ENCODE peak calls at places on chromosomes 12 and 14, in eight cellular contexts. One of them, this sample, is unnamed.

GRCh38 chr12:90741611-90742010 is 213.4 kb downstream of the CCER1 start:
- DNase-seq in transverse colon: no peak
- DNase-seq in MM.1S: no peak
- DNase-seq in epithelial cell of proximal tubule: no peak
- DNase-seq in AG10803: peak; percentile 24
- DNase-seq in ovary: no peak
- DNase-seq in OCI-LY7: no peak
- DNase-seq in prostate gland: no peak
- DNase-seq in this sample: no peak

GRCh38 chr12:104226672-104227071 is 11.1 kb downstream of the TXNRD1 start:
- DNase-seq in transverse colon: no peak
- DNase-seq in MM.1S: no peak
- DNase-seq in epithelial cell of proximal tubule: no peak
- DNase-seq in AG10803: peak; percentile 22
- DNase-seq in ovary: no peak
- DNase-seq in OCI-LY7: no peak
- DNase-seq in prostate gland: no peak
- DNase-seq in this sample: no peak

GRCh38 chr12:33834672-33835071 is 187.6 kb upstream of the ALG10 start:
- DNase-seq in transverse colon: no peak
- DNase-seq in MM.1S: no peak
- DNase-seq in epithelial cell of proximal tubule: no peak
- DNase-seq in AG10803: no peak
- DNase-seq in ovary: no peak
- DNase-seq in OCI-LY7: no peak
- DNase-seq in prostate gland: no peak
- DNase-seq in this sample: no peak

GRCh38 chr14:50344116-50344775 is 32.1 kb downstream of the DMAC2L start:
- DNase-seq in transverse colon: no peak
- DNase-seq in MM.1S: no peak
- DNase-seq in epithelial cell of proximal tubule: no peak
- DNase-seq in AG10803: no peak
- DNase-seq in ovary: no peak
- DNase-seq in OCI-LY7: no peak
- DNase-seq in prostate gland: no peak
- DNase-seq in this sample: no peak

GRCh38 chr14:77116194-77116817 is 18.2 kb downstream of the CIPC start:
- DNase-seq in transverse colon: no peak
- DNase-seq in MM.1S: no peak
- DNase-seq in epithelial cell of proximal tubule: no peak
- DNase-seq in AG10803: no peak
- DNase-seq in ovary: no peak
- DNase-seq in OCI-LY7: no peak
- DNase-seq in prostate gland: no peak
- DNase-seq in this sample: no peak

GRCh38 chr12:2877959-2878732 is 1.1 kb downstream of the RHNO1 start:
- DNase-seq in transverse colon: no peak
- DNase-seq in MM.1S: no peak
- DNase-seq in epithelial cell of proximal tubule: peak; percentile 68
- DNase-seq in AG10803: peak; percentile 59
- DNase-seq in ovary: no peak
- DNase-seq in OCI-LY7: peak; percentile 54
- DNase-seq in prostate gland: no peak
- DNase-seq in this sample: no peak

GRCh38 chr14:106551265-106551664 is 1024.9 kb downstream of the TMEM121 start:
- DNase-seq in transverse colon: no peak
- DNase-seq in MM.1S: peak; percentile 17
- DNase-seq in epithelial cell of proximal tubule: no peak
- DNase-seq in AG10803: no peak
- DNase-seq in ovary: no peak
- DNase-seq in OCI-LY7: peak; percentile 32
- DNase-seq in prostate gland: no peak
- DNase-seq in this sample: no peak

GRCh38 chr12:121582583-121583333 is 1.9 kb upstream of the KDM2B start:
- DNase-seq in transverse colon: no peak
- DNase-seq in MM.1S: no peak
- DNase-seq in epithelial cell of proximal tubule: no peak
- DNase-seq in AG10803: no peak
- DNase-seq in ovary: no peak
- DNase-seq in OCI-LY7: peak; percentile 10
- DNase-seq in prostate gland: no peak
- DNase-seq in this sample: no peak

GRCh38 chr12:57935839-57936512 is 5.4 kb upstream of the ATP23 start:
- DNase-seq in transverse colon: peak; percentile 93
- DNase-seq in MM.1S: peak; percentile 98
- DNase-seq in epithelial cell of proximal tubule: peak; percentile 65
- DNase-seq in AG10803: peak; percentile 91
- DNase-seq in ovary: peak; percentile 90
- DNase-seq in OCI-LY7: peak; percentile 98
- DNase-seq in prostate gland: peak; percentile 87
- DNase-seq in this sample: peak; percentile 93

GRCh38 chr14:89347885-89348284 is 69.1 kb downstream of the FOXN3 start:
- DNase-seq in transverse colon: no peak
- DNase-seq in MM.1S: no peak
- DNase-seq in epithelial cell of proximal tubule: no peak
- DNase-seq in AG10803: no peak
- DNase-seq in ovary: no peak
- DNase-seq in OCI-LY7: no peak
- DNase-seq in prostate gland: no peak
- DNase-seq in this sample: no peak

GRCh38 chr12:50275545-50275944 is 7.8 kb downstream of the LIMA1 start:
- DNase-seq in transverse colon: peak; percentile 86
- DNase-seq in MM.1S: no peak
- DNase-seq in epithelial cell of proximal tubule: no peak
- DNase-seq in AG10803: no peak
- DNase-seq in ovary: no peak
- DNase-seq in OCI-LY7: no peak
- DNase-seq in prostate gland: no peak
- DNase-seq in this sample: no peak

GRCh38 chr12:50282581-50283229 is 615 bp downstream of the LIMA1 start:
- DNase-seq in transverse colon: peak; percentile 17
- DNase-seq in MM.1S: no peak
- DNase-seq in epithelial cell of proximal tubule: no peak
- DNase-seq in AG10803: peak; percentile 47
- DNase-seq in ovary: no peak
- DNase-seq in OCI-LY7: no peak
- DNase-seq in prostate gland: peak; percentile 44
- DNase-seq in this sample: no peak

GRCh38 chr12:50276068-50276467 is 7.3 kb downstream of the LIMA1 start:
- DNase-seq in transverse colon: no peak
- DNase-seq in MM.1S: no peak
- DNase-seq in epithelial cell of proximal tubule: no peak
- DNase-seq in AG10803: no peak
- DNase-seq in ovary: no peak
- DNase-seq in OCI-LY7: no peak
- DNase-seq in prostate gland: no peak
- DNase-seq in this sample: no peak

GRCh38 chr12:50271724-50272247 is 11.5 kb downstream of the LIMA1 start:
- DNase-seq in transverse colon: no peak
- DNase-seq in MM.1S: no peak
- DNase-seq in epithelial cell of proximal tubule: no peak
- DNase-seq in AG10803: peak; percentile 50
- DNase-seq in ovary: no peak
- DNase-seq in OCI-LY7: no peak
- DNase-seq in prostate gland: no peak
- DNase-seq in this sample: no peak

DNA sequence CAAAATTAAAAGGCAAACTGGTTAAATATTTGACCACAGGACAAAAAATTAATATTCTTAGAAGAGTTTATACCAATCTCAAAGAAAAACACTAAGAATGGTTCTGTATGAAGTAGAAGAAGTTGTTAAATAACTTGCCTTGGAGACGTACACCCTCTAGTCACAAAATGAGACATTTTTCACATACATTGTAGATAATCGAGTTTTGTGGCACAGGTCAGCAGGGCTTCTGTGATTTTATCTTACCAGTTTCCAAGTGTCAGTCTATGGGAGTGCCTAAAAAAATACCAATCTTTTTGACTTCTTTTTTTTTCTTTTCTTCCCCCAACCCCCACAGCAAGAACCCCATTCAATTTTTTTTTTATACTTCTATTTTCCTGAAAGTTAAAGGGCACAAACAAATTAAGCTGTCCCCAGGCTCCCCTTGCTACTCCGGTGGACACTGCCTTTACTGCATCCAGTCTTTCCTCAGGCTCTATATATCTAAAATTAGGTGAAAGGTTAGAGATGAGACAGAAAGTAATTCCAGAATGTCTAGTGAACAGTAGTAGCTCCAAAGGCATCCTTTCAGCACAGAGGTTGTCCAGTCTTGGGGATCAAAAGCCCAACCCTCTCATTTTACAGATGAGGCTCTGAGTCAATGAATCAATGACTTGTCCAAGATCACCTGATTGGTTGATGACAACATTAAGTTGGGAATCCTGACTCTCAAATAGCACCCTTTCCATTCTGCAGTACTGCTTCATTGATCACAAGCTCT is 6.2 kb downstream of the LIMA1 start:
- DNase-seq in transverse colon: no peak
- DNase-seq in MM.1S: no peak
- DNase-seq in epithelial cell of proximal tubule: no peak
- DNase-seq in AG10803: no peak
- DNase-seq in ovary: no peak
- DNase-seq in OCI-LY7: no peak
- DNase-seq in prostate gland: no peak
- DNase-seq in this sample: no peak
- H3K4me3 ChIP-seq in transverse colon: no peak overlapping the region
- H3K4me3 ChIP-seq in MM.1S: no peak overlapping the region
- H3K4me3 ChIP-seq in epithelial cell of proximal tubule: no peak overlapping the region
- H3K4me3 ChIP-seq in AG10803: no peak overlapping the region
- H3K4me3 ChIP-seq in ovary: no peak overlapping the region
- H3K4me3 ChIP-seq in OCI-LY7: no peak overlapping the region
- H3K4me3 ChIP-seq in prostate gland: no peak overlapping the region
- H3K4me3 ChIP-seq in this sample: no peak overlapping the region

DNA sequence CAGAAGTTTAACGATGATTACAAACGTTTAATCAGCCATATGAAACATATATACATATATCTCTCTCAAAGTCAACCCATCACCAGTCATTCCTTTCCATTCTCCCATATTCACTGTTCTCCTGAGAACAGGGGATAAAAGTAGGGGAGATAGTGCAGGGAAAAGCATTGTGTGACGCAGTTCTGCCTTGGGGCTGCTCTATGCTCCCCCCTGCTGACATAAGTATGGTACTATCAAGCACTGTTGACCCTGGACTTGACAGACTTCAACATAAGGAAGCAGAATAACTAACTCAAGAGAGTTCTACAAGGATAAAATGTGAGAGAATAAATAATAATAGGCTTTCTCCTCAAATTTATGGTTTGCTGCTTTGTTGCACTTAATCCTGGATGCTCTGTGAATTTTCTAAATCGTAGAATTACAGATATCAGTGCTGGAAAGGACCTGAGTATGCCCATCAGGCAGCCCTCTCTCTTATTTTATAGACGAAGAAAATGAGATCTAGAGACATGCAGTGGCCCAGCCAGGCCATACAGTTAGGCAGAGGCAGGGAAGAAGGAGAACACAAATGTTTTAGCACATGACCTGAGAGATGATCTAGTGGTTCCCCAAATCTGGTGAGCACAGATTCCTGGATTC is 87.2 kb downstream of the SCN8A start:
- DNase-seq in transverse colon: peak; percentile 28
- DNase-seq in MM.1S: peak; percentile 44
- DNase-seq in epithelial cell of proximal tubule: no peak
- DNase-seq in AG10803: peak; percentile 64
- DNase-seq in ovary: no peak
- DNase-seq in OCI-LY7: peak; percentile 40
- DNase-seq in prostate gland: peak; percentile 14
- DNase-seq in this sample: no peak
- H3K4me3 ChIP-seq in transverse colon: no peak overlapping the region
- H3K4me3 ChIP-seq in MM.1S: no peak overlapping the region
- H3K4me3 ChIP-seq in epithelial cell of proximal tubule: no peak overlapping the region
- H3K4me3 ChIP-seq in AG10803: no peak overlapping the region
- H3K4me3 ChIP-seq in ovary: no peak overlapping the region
- H3K4me3 ChIP-seq in OCI-LY7: no peak overlapping the region
- H3K4me3 ChIP-seq in prostate gland: no peak overlapping the region
- H3K4me3 ChIP-seq in this sample: no peak overlapping the region

GRCh38 chr12:74602881-74603523 is 65.4 kb downstream of the ATXN7L3B start:
- DNase-seq in transverse colon: no peak
- DNase-seq in MM.1S: no peak
- DNase-seq in epithelial cell of proximal tubule: no peak
- DNase-seq in AG10803: no peak
- DNase-seq in ovary: no peak
- DNase-seq in OCI-LY7: no peak
- DNase-seq in prostate gland: no peak
- DNase-seq in this sample: no peak

GRCh38 chr12:74610711-74611110 is 73.1 kb downstream of the ATXN7L3B start:
- DNase-seq in transverse colon: no peak
- DNase-seq in MM.1S: no peak
- DNase-seq in epithelial cell of proximal tubule: no peak
- DNase-seq in AG10803: no peak
- DNase-seq in ovary: no peak
- DNase-seq in OCI-LY7: no peak
- DNase-seq in prostate gland: no peak
- DNase-seq in this sample: no peak

GRCh38 chr12:74608376-74608775 is 70.7 kb downstream of the ATXN7L3B start:
- DNase-seq in transverse colon: no peak
- DNase-seq in MM.1S: no peak
- DNase-seq in epithelial cell of proximal tubule: no peak
- DNase-seq in AG10803: no peak
- DNase-seq in ovary: no peak
- DNase-seq in OCI-LY7: no peak
- DNase-seq in prostate gland: no peak
- DNase-seq in this sample: no peak
- H3K4me3 ChIP-seq in transverse colon: no peak overlapping the region
- H3K4me3 ChIP-seq in MM.1S: no peak overlapping the region
- H3K4me3 ChIP-seq in epithelial cell of proximal tubule: no peak overlapping the region
- H3K4me3 ChIP-seq in AG10803: no peak overlapping the region
- H3K4me3 ChIP-seq in ovary: no peak overlapping the region
- H3K4me3 ChIP-seq in OCI-LY7: no peak overlapping the region
- H3K4me3 ChIP-seq in prostate gland: no peak overlapping the region
- H3K4me3 ChIP-seq in this sample: no peak overlapping the region

GRCh38 chr12:54287316-54288157 is 7.0 kb downstream of the HNRNPA1 start:
- DNase-seq in transverse colon: no peak
- DNase-seq in MM.1S: no peak
- DNase-seq in epithelial cell of proximal tubule: no peak
- DNase-seq in AG10803: peak; percentile 33
- DNase-seq in ovary: no peak
- DNase-seq in OCI-LY7: no peak
- DNase-seq in prostate gland: no peak
- DNase-seq in this sample: no peak

GRCh38 chr12:54286042-54286931 is 5.8 kb downstream of the HNRNPA1 start:
- DNase-seq in transverse colon: no peak
- DNase-seq in MM.1S: no peak
- DNase-seq in epithelial cell of proximal tubule: no peak
- DNase-seq in AG10803: no peak
- DNase-seq in ovary: no peak
- DNase-seq in OCI-LY7: no peak
- DNase-seq in prostate gland: peak; percentile 18
- DNase-seq in this sample: no peak

GRCh38 chr12:54282949-54283593 is 2.5 kb downstream of the HNRNPA1 start:
- DNase-seq in transverse colon: peak; percentile 43
- DNase-seq in MM.1S: no peak
- DNase-seq in epithelial cell of proximal tubule: no peak
- DNase-seq in AG10803: no peak
- DNase-seq in ovary: no peak
- DNase-seq in OCI-LY7: no peak
- DNase-seq in prostate gland: no peak
- DNase-seq in this sample: no peak

GRCh38 chr12:54280401-54281260 is at the start of gene HNRNPA1:
- DNase-seq in transverse colon: peak; percentile 97
- DNase-seq in MM.1S: peak; percentile 100
- DNase-seq in epithelial cell of proximal tubule: peak; percentile 99
- DNase-seq in AG10803: peak; percentile 100
- DNase-seq in ovary: peak; percentile 94
- DNase-seq in OCI-LY7: peak; percentile 100
- DNase-seq in prostate gland: peak; percentile 99
- DNase-seq in this sample: peak; percentile 100

GRCh38 chr12:54285150-54286041 is 4.9 kb downstream of the HNRNPA1 start:
- DNase-seq in transverse colon: no peak
- DNase-seq in MM.1S: no peak
- DNase-seq in epithelial cell of proximal tubule: no peak
- DNase-seq in AG10803: no peak
- DNase-seq in ovary: no peak
- DNase-seq in OCI-LY7: no peak
- DNase-seq in prostate gland: no peak
- DNase-seq in this sample: no peak
- H3K4me3 ChIP-seq in transverse colon: no peak overlapping the region
- H3K4me3 ChIP-seq in MM.1S: no peak overlapping the region
- H3K4me3 ChIP-seq in epithelial cell of proximal tubule: peak overlapping the region; percentile 18
- H3K4me3 ChIP-seq in AG10803: no peak overlapping the region
- H3K4me3 ChIP-seq in ovary: no peak overlapping the region
- H3K4me3 ChIP-seq in OCI-LY7: peak overlapping the region; percentile 36
- H3K4me3 ChIP-seq in prostate gland: no peak overlapping the region
- H3K4me3 ChIP-seq in this sample: no peak overlapping the region

This sample was measured in GM12864.